ENCODE peak calls at places on chromosomes 6 and 20, in four cellular contexts. K is A549, A is K562, I is GM12878. S is an unnamed sample.
A peak's percentile ranks its signal among the peaks of the same experiment; 100 is the strongest.

GRCh38 chr6:32108094-32108627 is 977 bp downstream of the TNXB start:
- DNase-seq in K (no peak), A (peak; percentile 75), I (no peak), S (no peak)

GRCh38 chr6:148868314-148868713 is 121.5 kb downstream of the UST start:
- DNase-seq in I (no peak), A (no peak), K (no peak), S (no peak)

GRCh38 chr6:161434921-161435411 is 161.1 kb upstream of the AGPAT4 start:
- DNase-seq in I (no peak), K (no peak), A (no peak), S (no peak)

GRCh38 chr6:31813463-31813849 is 1.6 kb downstream of the HSPA1L start:
- DNase-seq in I (no peak), K (no peak), A (no peak), S (no peak)

GRCh38 chr6:41470341-41471063 is 75.7 kb upstream of the FOXP4 start:
- DNase-seq in A (no peak), I (no peak), K (no peak), S (peak; percentile 54)

GRCh38 chr6:125995972-125996580 is 9.7 kb downstream of the TRMT11 start:
- DNase-seq in A (peak; percentile 72), I (peak; percentile 28), K (peak; percentile 44), S (peak; percentile 62)

GRCh38 chr20:31673943-31674463 is 36.3 kb downstream of the COX4I2 start:
- DNase-seq in I (no peak), K (no peak), A (no peak), S (no peak)

GRCh38 chr20:11849270-11849920 is 68.3 kb upstream of the BTBD3 start:
- DNase-seq in K (no peak), A (no peak), I (no peak), S (no peak)

GRCh38 chr6:90000864-90001731 is 106.8 kb downstream of the GJA10 start:
- DNase-seq in A (no peak), I (no peak), K (no peak), S (no peak)

GRCh38 chr6:25697537-25698340 is 45.7 kb downstream of the SCGN start:
- DNase-seq in I (no peak), A (no peak), K (no peak), S (no peak)

GRCh38 chr20:38680492-38681118 is 43.7 kb upstream of the SLC32A1 start:
- DNase-seq in K (no peak), I (no peak), A (peak; percentile 37), S (peak; percentile 74)

GRCh38 chr6:24897186-24897585 is 38.6 kb downstream of the RIPOR2 start:
- DNase-seq in A (no peak), I (no peak), K (no peak), S (no peak)

GRCh38 chr20:14800743-14801425 is 463.5 kb upstream of the FLRT3 start:
- DNase-seq in A (no peak), K (no peak), I (no peak), S (no peak)

GRCh38 chr6:129140571-129140970 is 257.6 kb downstream of the LAMA2 start:
- DNase-seq in I (no peak), A (no peak), K (no peak), S (no peak)

GRCh38 chr20:3563548-3564177 is 92.8 kb downstream of the ATRN start:
- DNase-seq in A (peak; percentile 28), K (peak; percentile 37), I (peak; percentile 8), S (no peak)

GRCh38 chr6:16400248-16400760 is 161.9 kb downstream of the GMPR start:
- DNase-seq in A (no peak), I (no peak), K (no peak), S (no peak)

GRCh38 chr6:89984926-89985743 is 90.9 kb downstream of the GJA10 start:
- DNase-seq in K (no peak), I (no peak), A (peak; percentile 20), S (no peak)

GRCh38 chr6:5130135-5130866 is 45.2 kb downstream of the PPP1R3G start:
- DNase-seq in K (no peak), A (no peak), I (no peak), S (no peak)

GRCh38 chr20:32337937-32338661 is 20.0 kb upstream of the ASXL1 start:
- DNase-seq in A (no peak), I (no peak), K (no peak), S (no peak)

GRCh38 chr6:138205437-138206094 is 12.7 kb downstream of the PBOV1 start:
- DNase-seq in A (no peak), I (no peak), K (no peak), S (no peak)

GRCh38 chr6:39929733-39930461 is 4.4 kb downstream of the MOCS1 start:
- DNase-seq in K (no peak), I (no peak), A (no peak), S (no peak)
- TF ChIP-seq ESRRA in K (no peak), I (no peak), A (no peak), S (no peak)

DNA sequence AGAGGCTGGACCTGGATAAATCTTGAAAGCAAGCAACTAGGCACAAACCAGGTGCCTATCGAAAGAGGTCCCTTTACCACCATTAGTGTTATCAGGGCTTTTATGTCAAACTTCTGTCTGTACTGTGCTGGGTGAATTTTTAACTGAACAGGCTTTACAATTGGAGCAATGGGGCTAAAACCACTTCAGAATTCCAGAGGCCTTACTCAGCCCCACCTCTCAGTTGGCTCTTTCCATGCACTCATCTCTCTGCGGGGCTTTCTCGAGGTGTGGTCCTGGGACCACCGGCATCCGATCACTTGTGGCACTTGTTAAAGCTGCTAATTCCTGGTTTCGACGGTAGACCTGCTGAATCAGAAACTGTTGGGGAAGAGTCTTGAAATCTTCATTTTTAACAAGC is 232.5 kb downstream of the SOX4 start:
- DNase-seq in K (peak; percentile 21), A (no peak), I (no peak), S (peak; percentile 38)
- TF ChIP-seq ESRRA in K (no peak), A (no peak), I (no peak), S (no peak)

GRCh38 chr6:152155792-152156191 is 348.3 kb downstream of the ESR1 start:
- DNase-seq in A (no peak), I (no peak), K (no peak), S (no peak)

GRCh38 chr6:152154559-152155356 is 347.3 kb downstream of the ESR1 start:
- DNase-seq in I (no peak), K (no peak), A (no peak), S (no peak)

GRCh38 chr6:152164957-152165356 is 357.5 kb downstream of the ESR1 start:
- DNase-seq in A (no peak), I (no peak), K (no peak), S (no peak)

GRCh38 chr6:152161501-152161900 is 354.0 kb downstream of the ESR1 start:
- DNase-seq in A (no peak), K (no peak), I (no peak), S (no peak)

GRCh38 chr6:152160346-152160745 is 352.9 kb downstream of the ESR1 start:
- DNase-seq in K (no peak), I (peak; percentile 69), A (no peak), S (no peak)
- TF ChIP-seq ESRRA in K (no peak), I (no peak), A (no peak), S (no peak)

GRCh38 chr20:37543828-37544227 is 16.2 kb upstream of the BLCAP start:
- DNase-seq in I (no peak), K (peak; percentile 51), A (no peak), S (no peak)

GRCh38 chr20:37542281-37542680 is 14.6 kb upstream of the BLCAP start:
- DNase-seq in A (no peak), I (no peak), K (no peak), S (no peak)

GRCh38 chr20:37547912-37548311 is 20.2 kb upstream of the BLCAP start:
- DNase-seq in K (no peak), I (no peak), A (no peak), S (no peak)

GRCh38 chr20:37544386-37544785 is 16.7 kb upstream of the BLCAP start:
- DNase-seq in I (no peak), K (no peak), A (no peak), S (no peak)

DNA sequence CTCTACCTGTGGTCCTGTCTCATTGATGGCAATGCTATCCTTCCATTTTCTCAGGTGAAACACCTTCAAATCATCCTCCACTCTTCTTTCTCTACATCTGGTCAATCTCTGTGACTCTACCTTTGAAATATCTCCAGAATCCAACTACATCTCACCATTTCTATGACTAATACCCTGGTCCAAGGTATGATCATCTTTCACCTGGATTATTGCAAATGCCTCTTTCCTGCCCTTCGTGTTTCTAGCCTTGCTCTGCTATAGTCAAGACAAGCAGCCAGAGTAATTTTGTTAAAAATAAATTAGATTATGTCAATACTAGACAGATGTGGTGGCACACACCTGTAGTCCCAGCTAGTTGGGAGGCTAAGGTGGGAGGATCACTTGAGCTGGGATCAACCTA is 17.8 kb upstream of the BLCAP start:
- DNase-seq in I (no peak), K (no peak), A (no peak), S (no peak)
- TF ChIP-seq ESRRA in I (no peak), K (no peak), A (no peak), S (no peak)

GRCh38 chr20:30284533-30284932 is 972.9 kb upstream of the DEFB115 start:
- DNase-seq in I (no peak), K (no peak), A (no peak), S (no peak)
- TF ChIP-seq ESRRA in I (no peak), K (no peak), A (no peak), S (no peak)

GRCh38 chr6:18091382-18091781 is 31.1 kb downstream of the NHLRC1 start:
- DNase-seq in I (no peak), A (no peak), K (no peak), S (no peak)
- TF ChIP-seq ESRRA in I (no peak), A (no peak), K (no peak), S (no peak)

GRCh38 chr20:58568441-58568931 is 53.3 kb upstream of the APCDD1L start:
- DNase-seq in A (no peak), K (no peak), I (no peak), S (peak; percentile 6)
- TF ChIP-seq ESRRA in A (no peak), K (no peak), I (no peak), S (no peak)

DNA sequence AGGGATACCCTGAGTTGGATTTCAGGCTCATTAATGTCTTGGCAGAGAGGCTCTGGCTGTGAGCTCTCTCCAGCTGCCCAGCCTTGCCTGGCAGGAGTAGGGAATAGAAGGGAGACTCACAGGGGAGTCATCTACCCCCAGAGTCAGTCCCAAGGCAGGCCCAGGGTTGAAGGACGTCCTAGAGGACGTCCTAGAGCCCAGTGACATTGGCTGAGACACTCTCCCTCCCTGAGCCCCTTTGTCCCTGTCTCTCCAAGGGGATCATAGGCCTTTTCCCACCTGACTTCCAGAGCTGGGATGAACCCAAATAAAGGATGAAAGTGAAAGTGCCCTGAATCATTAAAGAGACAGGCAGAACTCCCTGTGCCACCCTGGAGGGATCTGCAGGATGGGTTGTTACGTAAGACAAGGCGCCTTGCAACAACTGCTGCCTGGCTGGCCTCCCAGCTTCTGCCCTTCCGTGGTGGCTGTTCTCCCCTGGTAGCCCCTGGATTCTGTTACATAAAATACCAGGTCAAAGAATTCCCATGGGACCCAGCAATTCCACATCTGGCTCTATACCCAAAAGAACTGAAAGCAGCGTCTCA is 53.6 kb upstream of the SIRPA start:
- DNase-seq in K (no peak), I (no peak), A (no peak), S (no peak)
- TF ChIP-seq ESRRA in K (no peak), I (no peak), A (no peak), S (no peak)

GRCh38 chr20:35269055-35269781 is 8.7 kb downstream of the MMP24OS start:
- DNase-seq in I (no peak), K (peak; percentile 76), A (peak; percentile 81), S (peak; percentile 91)
- TF ChIP-seq ESRRA in I (no peak), K (no peak), A (no peak), S (no peak)

S was measured in WTC11.